ENCODE peak calls at places on chromosome 6, in seven cellular contexts. M, A, Q, V, T, F and I are unnamed samples.

GRCh38 chr6:111663232-111663631 is 57.6 kb upstream of the TRAF3IP2 start:
- DNase-seq in M (no peak), A (no peak), Q (no peak), V (no peak), T (peak), F (no peak), I (peak)

GRCh38 chr6:137416376-137417109 is 77.7 kb downstream of the OLIG3 start:
- DNase-seq in M (peak), A (no peak), Q (no peak), V (no peak), T (no peak), F (no peak), I (no peak)

GRCh38 chr6:156449128-156449527 is 328.1 kb upstream of the ARID1B start:
- DNase-seq in M (no peak), A (no peak), Q (no peak), V (no peak), T (no peak), F (no peak), I (peak)

GRCh38 chr6:71468841-71469750 is 180.5 kb downstream of the OGFRL1 start:
- DNase-seq in M (peak), A (no peak), Q (no peak), V (no peak), T (no peak), F (no peak), I (peak)

GRCh38 chr6:158638393-158638792 is 6.2 kb downstream of the DYNLT1 start:
- DNase-seq in M (no peak), A (no peak), Q (no peak), V (no peak), T (no peak), F (no peak), I (no peak)

GRCh38 chr6:150254671-150255228 is 111.9 kb downstream of the PPP1R14C start:
- DNase-seq in M (no peak), A (no peak), Q (no peak), V (no peak), T (no peak), F (no peak), I (no peak)

GRCh38 chr6:40893021-40893420 is 146.0 kb downstream of the UNC5CL start:
- DNase-seq in M (no peak), A (no peak), Q (no peak), V (no peak), T (no peak), F (no peak), I (no peak)

GRCh38 chr6:128569737-128570438 is 49.5 kb upstream of the PTPRK start:
- DNase-seq in M (peak), A (peak), Q (no peak), V (no peak), T (no peak), F (no peak), I (no peak)

GRCh38 chr6:32815115-32815514 is 1.7 kb downstream of the HLA-DOB start:
- DNase-seq in M (no peak), A (no peak), Q (no peak), V (no peak), T (no peak), F (no peak), I (no peak)

GRCh38 chr6:31871068-31871659 is 7.6 kb downstream of the SLC44A4 start:
- DNase-seq in M (peak), A (no peak), Q (no peak), V (no peak), T (no peak), F (no peak), I (no peak)

GRCh38 chr6:108068618-108069017 is 5.9 kb downstream of the OSTM1 start:
- DNase-seq in M (no peak), A (no peak), Q (no peak), V (no peak), T (no peak), F (no peak), I (no peak)